ENCODE peak calls at places on chromosomes 4 and X, in ten cellular contexts. A is NCI-H187 treated with DMSO at 0.1 percent for 48 hours; N is MG63; Y is myocyte; B is right cardiac atrium; H is activated effector memory CD4-positive, alpha-beta T cell treated with Interleukin-2 at 50 U/mL for 16 hours; Q is T-helper 2 cell; K is lung microvascular endothelial cell; W is activated CD4-positive, alpha-beta T cell treated with anti-CD3 and anti-CD28 coated beads, Interleukin-2, amount 10 ng/mL, durations not matched to agents 7 days and 5 days; J is nephron progenitor cell. P is an unnamed sample.

GRCh38 chrX:67555578-67556203 is 11.9 kb downstream of the AR start:
- DNase-seq in J (peak), Y (peak), N (peak), K (peak), B (peak), H (no peak), A (no peak), W (no peak), Q (peak), P (no peak)

GRCh38 chr4:56215138-56215793 is 172.0 kb downstream of the AASDH start:
- DNase-seq in K (no peak), A (no peak), Y (no peak), N (no peak), H (no peak), Q (no peak), J (no peak), B (no peak), W (no peak), P (no peak)

GRCh38 chr4:98648602-98649001 is 9.8 kb downstream of the TSPAN5 start:
- DNase-seq in Y (no peak), K (no peak), Q (no peak), N (no peak), H (no peak), J (no peak), W (no peak), A (no peak), B (peak), P (no peak)

GRCh38 chr4:39166670-39167069 is 15.7 kb upstream of the WDR19 start:
- DNase-seq in W (no peak), A (no peak), Y (no peak), B (no peak), Q (no peak), J (no peak), K (no peak), H (no peak), N (no peak), P (no peak)

GRCh38 chr4:41185614-41186609 is 28.4 kb downstream of the APBB2 start:
- DNase-seq in H (no peak), A (no peak), N (no peak), J (no peak), W (no peak), K (no peak), Y (no peak), B (no peak), Q (no peak), P (no peak)

GRCh38 chr4:153555730-153556440 is 89.7 kb downstream of the TMEM131L start:
- DNase-seq in H (no peak), K (peak), Q (no peak), B (peak), A (no peak), W (no peak), N (peak), J (no peak), Y (peak), P (no peak)

GRCh38 chrX:109992203-109992602 is 10.7 kb upstream of the TMEM164 start:
- DNase-seq in H (no peak), B (no peak), J (no peak), Q (no peak), N (no peak), K (no peak), W (no peak), Y (peak), A (no peak), P (no peak)

GRCh38 chr4:73612032-73612431 is 8.2 kb downstream of the RASSF6 start:
- DNase-seq in Q (no peak), A (no peak), H (no peak), N (no peak), B (no peak), J (no peak), Y (no peak), K (no peak), W (no peak), P (no peak)

GRCh38 chrX:69988955-69989394 is 60.8 kb downstream of the AWAT2 start:
- DNase-seq in J (no peak), B (no peak), H (peak), Y (no peak), N (peak), A (no peak), W (no peak), Q (no peak), K (peak), P (no peak)

GRCh38 chrX:29545878-29546277 is 669.5 kb upstream of the MAGEB2 start:
- DNase-seq in W (no peak), Y (no peak), B (no peak), Q (no peak), H (no peak), K (no peak), J (no peak), N (no peak), A (no peak), P (no peak)

GRCh38 chrX:115912372-115912897 is 258.1 kb upstream of the AGTR2 start:
- DNase-seq in N (no peak), H (no peak), Q (no peak), W (no peak), Y (peak), K (peak), A (no peak), J (no peak), B (no peak), P (no peak)

GRCh38 chr4:17469931-17470674 is 41.8 kb downstream of the QDPR start:
- DNase-seq in Y (no peak), Q (no peak), K (no peak), N (no peak), J (no peak), A (no peak), H (no peak), W (no peak), B (no peak), P (no peak)

GRCh38 chr4:167973513-167973912 is 118.8 kb upstream of the ANXA10 start:
- DNase-seq in H (no peak), N (no peak), K (no peak), Y (no peak), Q (no peak), B (no peak), A (no peak), J (no peak), W (no peak), P (no peak)

GRCh38 chr4:140662082-140662869 is 93.5 kb upstream of the UCP1 start:
- DNase-seq in W (no peak), N (no peak), Q (no peak), H (no peak), B (no peak), Y (no peak), J (no peak), K (no peak), A (no peak), P (no peak)

GRCh38 chrX:120144178-120144844 is 14.1 kb upstream of the RHOXF2 start:
- DNase-seq in Y (no peak), A (no peak), J (peak), K (no peak), Q (no peak), N (no peak), H (no peak), B (peak), W (no peak), P (no peak)

GRCh38 chr4:67680568-67681222 is 20.3 kb downstream of the UBA6 start:
- DNase-seq in A (no peak), H (no peak), J (no peak), Y (peak), B (no peak), W (no peak), N (no peak), Q (no peak), K (no peak), P (no peak)

GRCh38 chrX:34918856-34919255 is 23.7 kb upstream of the FAM47B start:
- DNase-seq in H (no peak), N (no peak), K (peak), J (peak), Y (peak), B (no peak), W (no peak), A (no peak), Q (no peak), P (no peak)

GRCh38 chr4:8759987-8760386 is 111.7 kb downstream of the HMX1 start:
- DNase-seq in H (no peak), B (peak), W (no peak), A (no peak), K (no peak), J (no peak), Y (no peak), Q (no peak), N (no peak), P (no peak)

GRCh38 chr4:121950680-121951569 is 935 bp downstream of the TRPC3 start:
- DNase-seq in Q (peak), J (peak), A (no peak), Y (peak), B (peak), K (no peak), H (peak), W (peak), N (peak), P (peak)

GRCh38 chrX:74351760-74352159 is 47.8 kb downstream of the ZCCHC13 start:
- DNase-seq in A (no peak), H (no peak), W (no peak), K (no peak), Q (no peak), N (no peak), J (no peak), Y (no peak), B (no peak), P (no peak)

GRCh38 chrX:68355629-68355920 is 77.7 kb downstream of the OPHN1 start:
- DNase-seq in Q (no peak), J (no peak), H (no peak), W (no peak), Y (no peak), A (no peak), K (no peak), B (no peak), N (no peak), P (no peak)

GRCh38 chr4:168540865-168541607 is 44.2 kb downstream of the PALLD start:
- DNase-seq in B (no peak), Q (no peak), Y (no peak), A (no peak), H (no peak), W (no peak), N (no peak), J (no peak), K (no peak), P (no peak)

GRCh38 chr4:94714761-94715160 is 43.0 kb upstream of the BMPR1B start:
- DNase-seq in Y (peak), W (no peak), J (no peak), N (no peak), B (no peak), Q (no peak), A (no peak), H (no peak), K (no peak), P (no peak)

GRCh38 chr4:68463796-68464195 is 16.5 kb downstream of the TMPRSS11E start:
- DNase-seq in H (no peak), Q (no peak), N (no peak), B (no peak), W (no peak), K (no peak), Y (no peak), J (no peak), A (no peak), P (no peak)

GRCh38 chr4:167177925-167178324 is 56.4 kb downstream of the SPOCK3 start:
- DNase-seq in W (no peak), Q (no peak), Y (peak), N (no peak), J (no peak), A (no peak), K (no peak), B (no peak), H (no peak), P (no peak)

GRCh38 chr4:71266090-71266794 is 72.6 kb upstream of the SLC4A4 start:
- DNase-seq in J (no peak), N (peak), W (no peak), A (no peak), Q (no peak), B (peak), H (no peak), K (no peak), Y (peak), P (no peak)

GRCh38 chr4:75248770-75249467 is 265.3 kb downstream of the RCHY1 start:
- DNase-seq in N (no peak), W (no peak), A (no peak), H (no peak), Y (peak), K (no peak), J (no peak), Q (no peak), B (no peak), P (no peak)

GRCh38 chrX:9940397-9940796 is 26.8 kb upstream of the CLDN34 start:
- DNase-seq in N (peak), B (no peak), A (no peak), Q (no peak), Y (peak), K (peak), J (no peak), H (no peak), W (no peak), P (no peak)

GRCh38 chrX:120560405-120560841 is 339 bp downstream of the CUL4B start:
- DNase-seq in Q (peak), Y (peak), J (peak), W (peak), A (no peak), H (peak), N (peak), K (no peak), B (peak), P (no peak)

GRCh38 chrX:10134921-10135320 is 21.9 kb upstream of the CLCN4 start:
- DNase-seq in A (no peak), W (no peak), H (no peak), Q (no peak), Y (no peak), N (no peak), J (no peak), K (no peak), B (no peak), P (no peak)

GRCh38 chr4:174523003-174523693 is 860 bp upstream of the HPGD start:
- DNase-seq in K (no peak), H (no peak), N (peak), W (no peak), J (no peak), A (no peak), Q (no peak), Y (peak), B (no peak), P (no peak)

P was measured in DMS79.